ENCODE peak calls at places on chromosomes 13 and 19, in seven cellular contexts. P is H7, W is AG10803, I is astrocyte of the cerebellum, V is lower leg skin, N is psoas muscle, M is esophagus squamous epithelium. T is an unnamed sample.

GRCh38 chr19:2046046-2046907 is 4.8 kb downstream of the MKNK2 start:
- DNase-seq in I (no peak), N (peak), M (no peak), W (no peak), V (peak), P (peak), T (no peak)

GRCh38 chr19:1407662-1408299 is 395 bp downstream of the DAZAP1 start:
- DNase-seq in W (no peak), P (no peak), V (no peak), M (no peak), N (peak), I (no peak), T (no peak)

GRCh38 chr13:70171151-70171550 is 62.9 kb upstream of the KLHL1 start:
- DNase-seq in V (no peak), W (no peak), I (no peak), M (no peak), N (no peak), P (no peak), T (no peak)

GRCh38 chr19:15379996-15380647 is 535 bp upstream of the AKAP8 start:
- DNase-seq in W (peak), N (peak), V (no peak), I (no peak), M (no peak), P (no peak), T (peak)

GRCh38 chr19:20124879-20125278 is 42.1 kb upstream of the ZNF486 start:
- DNase-seq in W (no peak), N (no peak), I (no peak), M (no peak), V (no peak), P (no peak), T (no peak)

GRCh38 chr13:50374517-50374916 is 359.3 kb downstream of the KCNRG start:
- DNase-seq in W (no peak), I (no peak), P (no peak), N (no peak), V (no peak), M (no peak), T (no peak)

GRCh38 chr19:30082611-30083010 is 140.6 kb downstream of the URI1 start:
- DNase-seq in I (no peak), W (no peak), V (no peak), M (no peak), P (no peak), N (peak), T (no peak)

GRCh38 chr13:47463726-47464125 is 537.3 kb downstream of the SUCLA2 start:
- DNase-seq in V (no peak), P (no peak), I (no peak), M (no peak), N (no peak), W (peak), T (no peak)

GRCh38 chr13:72541674-72542073 is 185.8 kb downstream of the MZT1 start:
- DNase-seq in W (no peak), M (no peak), V (no peak), N (no peak), P (no peak), I (no peak), T (no peak)

GRCh38 chr13:42101821-42102580 is 53.6 kb downstream of the DGKH start:
- DNase-seq in V (no peak), W (no peak), I (no peak), P (no peak), N (peak), M (no peak), T (no peak)

GRCh38 chr13:39892731-39893293 is 237.3 kb downstream of the COG6 start:
- DNase-seq in W (peak), P (no peak), I (no peak), V (no peak), M (no peak), N (no peak), T (no peak)

GRCh38 chr13:28494861-28495585 is at the start of gene FLT1:
- DNase-seq in M (no peak), P (peak), W (no peak), I (no peak), N (peak), V (peak), T (no peak)

GRCh38 chr19:662207-662961 is 630 bp downstream of the RNF126 start:
- DNase-seq in V (no peak), I (no peak), N (peak), W (peak), M (no peak), P (peak), T (no peak)

GRCh38 chr13:105220063-105220462 is 1315.4 kb downstream of the EFNB2 start:
- DNase-seq in P (no peak), N (no peak), W (no peak), V (no peak), M (no peak), I (no peak), T (no peak)

GRCh38 chr19:46186101-46186716 is 38.2 kb downstream of the IGFL2 start:
- DNase-seq in W (no peak), N (no peak), P (peak), M (no peak), V (peak), I (no peak), T (no peak)

GRCh38 chr19:38373907-38374331 is 452 bp upstream of the PSMD8 start:
- DNase-seq in W (no peak), M (no peak), N (no peak), I (no peak), P (no peak), V (no peak), T (no peak)

GRCh38 chr13:75329723-75330122 is 152.2 kb downstream of the TBC1D4 start:
- DNase-seq in N (no peak), W (no peak), V (no peak), I (no peak), P (no peak), M (no peak), T (no peak)

GRCh38 chr19:16206046-16206605 is 8.4 kb downstream of the AP1M1 start:
- DNase-seq in V (no peak), P (no peak), I (no peak), N (peak), W (no peak), M (no peak), T (no peak)

GRCh38 chr13:67175836-67176235 is 54.3 kb downstream of the PCDH9 start:
- DNase-seq in I (no peak), V (no peak), P (no peak), W (no peak), M (no peak), N (no peak), T (no peak)

GRCh38 chr19:48999481-49000325 is 6.0 kb downstream of the RUVBL2 start:
- DNase-seq in N (peak), W (peak), P (peak), I (peak), M (no peak), V (no peak), T (no peak)

GRCh38 chr19:55482128-55482961 is 2.6 kb upstream of the NAT14 start:
- DNase-seq in N (no peak), W (no peak), P (no peak), M (no peak), I (no peak), V (no peak), T (no peak)

GRCh38 chr19:55485439-55486011 is 537 bp downstream of the NAT14 start:
- DNase-seq in I (no peak), P (no peak), M (no peak), W (no peak), V (no peak), N (peak), T (no peak)

GRCh38 chr19:55484571-55485438 is at the start of gene NAT14:
- DNase-seq in W (peak), P (peak), M (no peak), N (peak), I (no peak), V (no peak), T (no peak)

GRCh38 chr19:55482967-55483671 is 1.9 kb upstream of the NAT14 start:
- DNase-seq in I (no peak), W (no peak), N (peak), P (no peak), V (no peak), M (no peak), T (no peak)

GRCh38 chr19:55483681-55484361 is 1.2 kb upstream of the NAT14 start:
- DNase-seq in P (peak), W (no peak), V (no peak), I (no peak), N (no peak), M (no peak), T (no peak)
- H3K4me3 ChIP-seq in P (peak), W (no peak), V (no peak), I (no peak), N (no peak), M (no peak), T (no peak)

GRCh38 chr13:100543872-100544602 is 44.6 kb downstream of the GGACT start:
- DNase-seq in V (peak), M (no peak), I (no peak), N (no peak), P (no peak), W (no peak), T (no peak)
- H3K4me3 ChIP-seq in V (no peak), M (peak), I (no peak), N (peak), P (no peak), W (no peak), T (no peak)

GRCh38 chr13:49298903-49299605 is 51.3 kb downstream of the CDADC1 start:
- DNase-seq in N (no peak), M (no peak), W (no peak), P (no peak), V (no peak), I (no peak), T (no peak)

GRCh38 chr13:49302222-49302621 is 54.5 kb downstream of the CDADC1 start:
- DNase-seq in N (no peak), V (no peak), I (no peak), M (no peak), P (peak), W (no peak), T (no peak)

GRCh38 chr13:49302817-49303216 is 55.1 kb downstream of the CDADC1 start:
- DNase-seq in W (no peak), P (no peak), N (no peak), V (peak), I (no peak), M (no peak), T (no peak)

GRCh38 chr13:49303533-49304252 is 56.0 kb downstream of the CDADC1 start:
- DNase-seq in N (no peak), W (no peak), P (no peak), I (no peak), V (no peak), M (no peak), T (no peak)

DNA sequence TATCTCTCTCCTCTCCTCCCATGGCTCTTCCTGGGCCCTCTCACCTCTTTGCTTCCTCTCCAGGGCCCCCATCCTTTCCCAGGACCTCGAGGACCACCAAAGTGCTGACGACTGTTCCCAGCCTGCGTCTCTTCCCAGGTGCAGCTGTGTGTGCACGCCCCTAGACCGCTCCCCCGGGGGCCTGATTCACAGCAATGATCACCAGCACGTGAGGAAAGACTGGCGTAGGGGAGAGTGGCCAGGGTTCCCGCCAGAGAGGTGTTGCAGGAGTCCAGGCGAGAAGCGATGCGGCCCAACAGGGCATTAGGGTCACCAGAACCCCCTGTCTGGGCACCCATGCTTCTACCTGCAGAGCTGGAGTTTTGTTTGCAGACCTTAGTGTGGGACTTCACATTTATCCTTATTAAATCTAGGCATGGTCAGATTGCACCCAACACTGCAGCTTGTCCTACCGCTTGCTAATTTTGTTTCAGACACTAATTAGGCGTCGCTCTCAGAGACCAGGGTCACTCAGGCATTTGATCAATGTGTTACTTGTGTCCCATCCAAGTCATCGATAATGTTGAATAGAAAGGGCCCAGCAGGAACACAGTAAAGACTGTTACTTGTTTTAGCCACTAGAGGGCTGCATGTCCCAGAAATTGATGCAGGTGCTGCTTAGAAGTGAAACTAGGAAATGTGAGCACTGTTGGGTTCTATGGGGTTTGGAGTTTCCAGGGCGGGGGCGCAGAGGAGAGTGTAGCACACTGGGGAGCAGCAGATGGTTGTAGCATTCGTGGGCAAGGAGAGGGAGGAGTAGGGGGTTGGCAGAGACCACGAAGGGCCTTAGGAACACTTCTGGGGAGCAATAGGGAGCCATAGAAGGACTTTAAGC is 53.2 kb downstream of the CDADC1 start:
- DNase-seq in W (peak), M (no peak), P (peak), V (no peak), I (peak), N (peak), T (peak)
- H3K4me3 ChIP-seq in W (peak), M (peak), P (no peak), V (no peak), I (no peak), N (peak), T (peak)

DNA sequence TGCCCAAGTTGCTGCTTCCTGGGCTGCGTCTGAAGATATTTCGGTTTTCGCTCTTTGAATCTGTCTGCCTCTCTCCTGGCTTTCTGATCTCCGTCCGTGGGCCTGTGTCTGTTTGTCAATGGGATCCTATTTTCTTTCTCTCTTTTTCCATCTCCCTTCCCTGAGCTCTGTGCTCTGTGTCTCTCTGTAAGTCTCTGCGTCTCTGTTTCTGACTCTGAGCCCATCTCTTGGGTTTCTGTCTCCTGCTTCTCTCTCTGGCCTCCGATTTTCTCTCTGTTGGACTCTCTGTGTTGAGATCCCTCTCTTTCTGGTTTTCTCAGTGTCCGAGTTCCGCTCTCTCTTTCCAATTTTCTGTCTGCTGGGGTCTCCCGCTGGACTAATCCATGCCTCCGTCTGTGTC is 1.7 kb downstream of the PRKCG start:
- DNase-seq in V (no peak), P (no peak), W (no peak), M (no peak), I (no peak), N (no peak), T (no peak)
- H3K4me3 ChIP-seq in V (no peak), P (peak), W (no peak), M (no peak), I (no peak), N (no peak), T (no peak)

GRCh38 chr19:41570179-41570578 is 5.8 kb upstream of the CEACAM21 start:
- DNase-seq in V (no peak), N (no peak), W (no peak), P (no peak), I (no peak), M (no peak), T (no peak)

GRCh38 chr19:41564515-41565383 is 11.2 kb upstream of the CEACAM21 start:
- DNase-seq in W (no peak), I (no peak), V (no peak), N (no peak), M (no peak), P (peak), T (no peak)

GRCh38 chr19:41569481-41570150 is 6.3 kb upstream of the CEACAM21 start:
- DNase-seq in M (no peak), W (no peak), I (no peak), N (no peak), V (no peak), P (no peak), T (no peak)

GRCh38 chr19:41563847-41564514 is 12.0 kb upstream of the CEACAM21 start:
- DNase-seq in V (no peak), M (no peak), W (no peak), N (no peak), P (no peak), I (no peak), T (no peak)

DNA sequence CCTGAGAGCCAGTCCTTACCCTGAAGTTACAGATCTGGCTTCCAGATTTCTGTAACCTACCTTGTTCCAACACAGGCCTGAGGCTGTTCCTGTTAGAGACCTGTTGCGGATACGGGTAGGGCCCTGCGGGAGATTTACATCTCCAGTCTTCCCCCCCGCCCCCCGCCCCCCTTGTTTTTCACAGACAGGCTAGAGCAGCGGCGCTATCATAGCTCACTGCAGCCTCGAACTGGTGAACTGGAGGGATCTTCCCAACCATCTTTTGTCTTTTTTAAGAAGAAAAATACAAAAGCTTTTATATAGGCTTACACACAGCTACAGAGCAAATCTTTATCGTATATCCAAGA is 10.6 kb upstream of the CEACAM21 start:
- DNase-seq in I (no peak), W (no peak), P (no peak), N (no peak), V (no peak), M (no peak), T (no peak)
- H3K4me3 ChIP-seq in I (no peak), W (no peak), P (no peak), N (no peak), V (no peak), M (no peak), T (no peak)

DNA sequence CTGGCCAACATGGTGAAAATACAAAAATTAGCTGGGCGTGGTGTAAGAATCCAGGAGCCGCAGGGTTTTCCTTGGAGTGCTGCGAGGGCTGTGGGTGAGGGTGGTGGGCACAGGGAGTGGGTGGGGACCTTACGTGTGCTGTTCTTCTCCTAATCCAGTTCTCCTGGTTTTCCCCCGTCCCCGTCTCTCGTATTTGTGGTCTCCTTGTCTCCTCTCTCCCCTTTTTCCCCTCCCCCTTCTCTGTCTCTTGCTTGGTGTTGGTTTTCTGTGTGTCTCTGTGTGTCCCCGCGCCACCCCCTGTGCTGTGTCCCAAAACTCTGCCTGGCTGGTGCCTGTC is 1.7 kb downstream of the SELENOW start:
- DNase-seq in V (no peak), M (no peak), P (no peak), I (no peak), W (no peak), N (no peak), T (no peak)
- H3K4me3 ChIP-seq in V (no peak), M (peak), P (peak), I (peak), W (peak), N (peak), T (no peak)

DNA sequence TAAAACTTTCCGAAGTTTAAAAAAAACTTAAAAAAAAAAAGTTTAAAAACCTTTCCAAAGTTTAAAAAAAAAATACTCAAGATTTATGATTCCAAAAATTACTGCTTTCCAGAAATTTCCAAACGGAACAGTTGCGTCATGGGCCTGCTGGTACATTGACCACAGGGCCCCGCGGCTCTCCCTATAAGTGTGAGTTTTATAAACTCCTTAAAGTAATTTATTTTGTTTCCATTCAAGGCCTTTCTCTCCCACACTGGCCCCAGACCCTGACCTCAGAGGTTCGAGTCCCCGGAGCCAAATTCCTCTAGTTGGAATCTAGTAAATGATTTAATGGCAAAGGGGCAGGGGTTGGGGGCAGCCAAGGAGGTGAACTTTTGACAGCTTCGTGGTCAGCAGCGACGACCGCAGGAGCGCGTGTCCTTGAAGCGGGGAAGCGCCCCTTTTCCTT is 97.5 kb downstream of the INSR start:
- DNase-seq in I (no peak), M (no peak), W (peak), V (peak), N (peak), P (no peak), T (no peak)
- H3K4me3 ChIP-seq in I (peak), M (peak), W (peak), V (no peak), N (peak), P (peak), T (peak)

GRCh38 chr13:101916758-101917474 is 464.4 kb downstream of the ITGBL1 start:
- DNase-seq in I (no peak), W (no peak), P (peak), N (no peak), V (no peak), M (no peak), T (no peak)
- H3K4me3 ChIP-seq in I (peak), W (no peak), P (peak), N (peak), V (no peak), M (peak), T (no peak)